ENCODE peak calls at places on chromosome 3, in four cellular contexts. E is neural progenitor cell, O is astrocyte of the spinal cord, M is fibroblast of pulmonary artery. I is an unnamed sample.
A peak's percentile ranks its signal among the peaks of the same experiment; 100 is the strongest.

GRCh38 chr3:38136272-38136806 is 588 bp downstream of the ACAA1 start:
- DNase-seq in E (no peak), O (no peak), M (peak; percentile 40), I (no peak)

GRCh38 chr3:158783051-158783450 is 18.8 kb upstream of the MFSD1 start:
- DNase-seq in E (no peak), O (no peak), M (no peak), I (no peak)

GRCh38 chr3:20575153-20575552 is 389.1 kb upstream of the SGO1 start:
- DNase-seq in E (peak; percentile 3), O (peak; percentile 49), M (peak; percentile 74), I (peak; percentile 68)

GRCh38 chr3:168877899-168878298 is 782.2 kb upstream of the GOLIM4 start:
- DNase-seq in E (no peak), O (no peak), M (no peak), I (no peak)

GRCh38 chr3:99858461-99858860 is 40.8 kb downstream of the CMSS1 start:
- DNase-seq in E (no peak), O (no peak), M (no peak), I (no peak)

GRCh38 chr3:134036291-134036690 is 6.6 kb upstream of the SLCO2A1 start:
- DNase-seq in E (no peak), O (no peak), M (no peak), I (no peak)

GRCh38 chr3:40680685-40681657 is 156.2 kb downstream of the ZNF621 start:
- DNase-seq in E (no peak), O (no peak), M (no peak), I (no peak)

GRCh38 chr3:146065573-146066006 is 95.4 kb downstream of the PLOD2 start:
- DNase-seq in E (peak; percentile 61), O (peak; percentile 83), M (peak; percentile 89), I (peak; percentile 83)

GRCh38 chr3:150740733-150741496 is 22.1 kb downstream of the SIAH2 start:
- DNase-seq in E (no peak), O (no peak), M (no peak), I (no peak)

GRCh38 chr3:154378311-154378710 is 51.7 kb downstream of the GPR149 start:
- DNase-seq in E (no peak), O (no peak), M (no peak), I (peak; percentile 6)

GRCh38 chr3:11201246-11202024 is 47.1 kb downstream of the HRH1 start:
- DNase-seq in E (no peak), O (peak; percentile 76), M (peak; percentile 85), I (no peak)

GRCh38 chr3:186671051-186671450 is 5.2 kb downstream of the HRG start:
- DNase-seq in E (no peak), O (no peak), M (no peak), I (no peak)

GRCh38 chr3:57937092-57937491 is 71.1 kb upstream of the FLNB start:
- DNase-seq in E (no peak), O (no peak), M (no peak), I (no peak)

GRCh38 chr3:133700351-133700750 is 38.6 kb upstream of the TOPBP1 start:
- DNase-seq in E (no peak), O (no peak), M (no peak), I (no peak)

DNA sequence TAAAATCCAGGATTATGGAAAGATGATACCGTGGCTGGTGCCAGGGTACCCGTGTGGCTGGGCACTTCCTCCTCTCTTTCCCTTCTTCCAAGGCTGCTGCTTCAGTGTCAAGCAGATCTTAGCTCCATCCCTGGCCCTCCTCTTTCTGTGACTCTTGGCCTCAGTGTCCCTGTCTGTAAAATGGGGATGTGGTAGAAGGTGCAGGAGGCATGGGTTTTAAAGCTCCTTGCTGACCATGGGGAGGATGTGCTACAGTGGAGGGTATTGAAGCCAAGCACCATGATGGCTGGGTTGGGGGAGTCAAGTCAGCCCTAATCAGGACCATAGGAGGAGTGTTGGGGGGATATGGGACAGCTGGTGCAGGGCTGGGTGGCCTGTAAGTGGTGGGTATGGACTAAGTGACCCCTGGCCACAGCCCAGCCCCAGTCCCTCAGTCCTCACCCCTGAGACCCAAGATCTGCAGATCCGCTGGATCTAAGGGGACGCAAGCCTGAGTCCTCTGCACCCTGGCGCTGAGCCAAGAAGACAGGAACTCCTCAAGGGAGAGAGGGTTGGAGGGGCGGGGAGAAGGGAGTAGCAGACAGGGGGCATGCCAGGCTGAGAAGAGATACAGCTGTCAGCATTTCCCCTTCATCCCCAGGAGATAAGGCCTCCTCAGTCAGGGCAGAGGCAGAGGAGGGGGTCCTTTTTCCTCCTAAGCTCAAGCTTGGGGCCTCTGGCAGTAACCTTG is 12.0 kb downstream of the PTH1R start:
- DNase-seq in E (no peak), O (no peak), M (peak; percentile 23), I (no peak)
- TF ChIP-seq CTCF in E (no peak), O (no peak), M (no peak), I (no peak)

GRCh38 chr3:160756907-160757623 is 1.0 kb downstream of the PPM1L start:
- DNase-seq in E (peak; percentile 58), O (no peak), M (no peak), I (no peak)

GRCh38 chr3:160754855-160755747 is 930 bp upstream of the PPM1L start:
- DNase-seq in E (peak; percentile 93), O (peak; percentile 93), M (peak; percentile 92), I (peak; percentile 94)

GRCh38 chr3:160758929-160759577 is 3.0 kb downstream of the PPM1L start:
- DNase-seq in E (no peak), O (no peak), M (no peak), I (no peak)

GRCh38 chr3:160755776-160756304 is at the start of gene PPM1L:
- DNase-seq in E (peak; percentile 89), O (peak; percentile 52), M (peak; percentile 42), I (no peak)

DNA sequence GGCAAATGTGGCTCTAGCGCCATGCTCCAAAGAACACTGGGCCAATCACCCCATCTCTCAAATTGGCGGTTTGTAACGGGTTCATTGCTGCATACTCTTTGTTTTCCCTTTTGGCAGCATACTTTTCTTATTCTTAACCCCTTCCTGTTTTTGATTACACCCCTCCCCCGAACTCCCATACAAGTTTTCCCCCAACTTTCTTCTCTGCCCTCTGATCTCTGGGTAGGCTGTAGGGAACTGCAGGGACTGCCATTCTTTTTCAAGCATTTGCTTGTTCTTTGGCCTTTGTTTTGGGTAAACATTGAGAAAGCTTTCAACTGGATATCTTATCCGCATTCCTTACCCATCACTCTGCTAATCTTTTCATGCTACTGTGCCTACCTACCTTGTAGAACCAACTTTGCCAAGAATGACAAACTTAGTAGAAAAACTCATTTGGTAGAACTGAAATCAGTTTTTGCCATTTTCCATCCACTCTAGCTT is 1.6 kb downstream of the PPM1L start:
- DNase-seq in E (peak; percentile 53), O (no peak), M (no peak), I (no peak)
- H3K4me3 ChIP-seq in E (peak overlapping the region; percentile 98), O (no peak overlapping the region), M (no peak overlapping the region), I (no peak overlapping the region)

GRCh38 chr3:112990672-112991602 is at the start of gene GTPBP8:
- DNase-seq in E (peak; percentile 92), O (peak; percentile 87), M (peak; percentile 91), I (peak; percentile 95)
- TF ChIP-seq CTCF in E (peak; percentile 7), O (no peak), M (no peak), I (no peak)

DNA sequence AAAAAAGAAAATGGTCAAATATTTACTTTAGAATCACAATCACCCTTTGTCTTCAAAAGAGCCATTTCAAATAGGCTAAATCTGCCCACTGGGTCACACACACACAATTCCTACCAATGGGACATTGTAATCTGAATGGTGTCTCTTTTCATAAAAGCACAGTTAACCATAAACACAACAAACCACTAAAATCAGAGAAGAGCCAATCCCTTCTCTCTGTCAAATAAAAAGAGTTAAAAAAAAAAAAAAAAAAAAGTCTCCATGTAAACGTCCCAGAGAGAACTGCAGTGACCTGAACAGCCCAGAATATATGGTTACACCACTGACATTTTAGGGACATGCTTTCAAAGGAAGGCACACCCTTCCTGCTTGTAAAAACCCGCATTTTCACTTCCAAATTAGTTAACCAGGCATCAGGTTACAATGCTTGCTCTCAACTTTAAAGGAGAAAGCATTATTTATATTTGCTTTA is 63.7 kb downstream of the PRICKLE2 start:
- DNase-seq in E (no peak), O (no peak), M (no peak), I (no peak)
- H3K4me3 ChIP-seq in E (no peak overlapping the region), O (no peak overlapping the region), M (no peak overlapping the region), I (no peak overlapping the region)

GRCh38 chr3:26622634-26623408 is at the start of gene LRRC3B:
- DNase-seq in E (peak; percentile 89), O (no peak), M (no peak), I (no peak)
- TF ChIP-seq CTCF in E (no peak), O (no peak), M (no peak), I (no peak)

GRCh38 chr3:194296448-194296831 is 54.7 kb downstream of the CPN2 start:
- DNase-seq in E (peak; percentile 76), O (peak; percentile 67), M (peak; percentile 94), I (peak; percentile 43)

GRCh38 chr3:194294199-194294887 is 56.8 kb downstream of the CPN2 start:
- DNase-seq in E (peak; percentile 76), O (no peak), M (no peak), I (no peak)

GRCh38 chr3:194296832-194297666 is 54.1 kb downstream of the CPN2 start:
- DNase-seq in E (peak; percentile 98), O (no peak), M (no peak), I (no peak)

GRCh38 chr3:194293546-194294198 is 57.5 kb downstream of the CPN2 start:
- DNase-seq in E (no peak), O (no peak), M (no peak), I (no peak)

GRCh38 chr3:194294888-194295214 is 56.3 kb downstream of the CPN2 start:
- DNase-seq in E (peak; percentile 83), O (no peak), M (no peak), I (no peak)
- H3K4me3 ChIP-seq in E (peak overlapping the region; percentile 22), O (no peak overlapping the region), M (no peak overlapping the region), I (no peak overlapping the region)

DNA sequence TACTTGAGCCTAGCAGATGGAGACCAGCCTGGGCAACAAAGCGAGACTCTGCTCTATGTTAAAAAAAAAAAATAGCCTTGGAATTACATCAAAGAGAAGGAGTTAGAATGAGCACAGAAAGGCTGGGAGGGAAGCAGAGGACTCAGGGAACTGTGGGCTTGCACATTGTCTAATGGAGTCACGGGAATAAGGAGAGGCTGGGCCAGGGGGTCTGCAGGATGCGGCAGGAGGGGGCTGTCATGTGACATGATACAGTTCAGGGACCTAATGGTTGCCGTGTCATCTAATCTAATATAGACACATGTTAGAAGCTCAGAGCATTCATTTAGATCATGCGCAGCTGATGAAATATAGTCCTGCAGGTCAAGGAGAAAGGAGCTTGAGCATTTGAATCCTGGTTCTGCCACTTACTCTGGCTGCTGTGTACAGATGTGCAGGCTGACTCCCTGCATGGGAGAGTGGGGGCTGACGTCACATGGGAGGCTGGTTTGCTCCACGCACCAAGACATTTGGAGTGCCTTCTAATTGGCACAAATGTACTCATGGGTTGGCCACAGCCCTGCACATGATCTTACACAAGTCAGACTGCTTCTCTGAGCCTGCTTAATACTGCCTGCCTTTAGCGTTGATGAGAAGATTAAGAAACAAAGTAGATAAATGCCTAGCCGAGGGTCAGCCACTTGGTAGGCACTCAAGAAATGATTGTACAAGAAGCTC is 32.7 kb downstream of the GRK7 start:
- DNase-seq in E (peak; percentile 41), O (peak; percentile 18), M (peak; percentile 16), I (peak; percentile 80)
- TF ChIP-seq CTCF in E (no peak), O (no peak), M (no peak), I (no peak)

GRCh38 chr3:84959470-84960380 is 936 bp downstream of the CADM2 start:
- DNase-seq in E (peak; percentile 72), O (no peak), M (no peak), I (no peak)
- H3K4me3 ChIP-seq in E (peak overlapping the region; percentile 82), O (peak overlapping the region; percentile 51), M (peak overlapping the region; percentile 52), I (peak overlapping the region; percentile 52)

I was measured in foreskin fibroblast.